ENCODE peak calls at places on chromosomes 12 and 14, in seven cellular contexts. One of them, this sample, is unnamed.
A peak's percentile ranks its signal among the peaks of the same experiment; 100 is the strongest.

GRCh38 chr12:24596768-24597388 is 352.0 kb downstream of the BCAT1 start:
- DNase-seq in psoas muscle: no peak
- DNase-seq in ovary: no peak
- DNase-seq in small intestine: peak; percentile 2
- DNase-seq in heart right ventricle: no peak
- DNase-seq in OCI-LY7: peak; percentile 28
- DNase-seq in cardiac muscle cell: peak; percentile 42
- DNase-seq in this sample: peak; percentile 53

GRCh38 chr12:41212625-41213024 is 24.5 kb downstream of the PDZRN4 start:
- DNase-seq in psoas muscle: no peak
- DNase-seq in ovary: no peak
- DNase-seq in small intestine: no peak
- DNase-seq in heart right ventricle: no peak
- DNase-seq in OCI-LY7: no peak
- DNase-seq in cardiac muscle cell: no peak
- DNase-seq in this sample: no peak

GRCh38 chr12:110079477-110080400 is 31.4 kb upstream of the C12orf76 start:
- DNase-seq in psoas muscle: peak; percentile 34
- DNase-seq in ovary: no peak
- DNase-seq in small intestine: peak; percentile 48
- DNase-seq in heart right ventricle: peak; percentile 32
- DNase-seq in OCI-LY7: peak; percentile 81
- DNase-seq in cardiac muscle cell: no peak
- DNase-seq in this sample: peak; percentile 46

GRCh38 chr12:15700595-15700994 is 88.6 kb downstream of the EPS8 start:
- DNase-seq in psoas muscle: no peak
- DNase-seq in ovary: no peak
- DNase-seq in small intestine: no peak
- DNase-seq in heart right ventricle: peak; percentile 25
- DNase-seq in OCI-LY7: no peak
- DNase-seq in cardiac muscle cell: no peak
- DNase-seq in this sample: no peak

GRCh38 chr12:64992641-64993040 is 128.5 kb downstream of the WIF1 start:
- DNase-seq in psoas muscle: no peak
- DNase-seq in ovary: no peak
- DNase-seq in small intestine: no peak
- DNase-seq in heart right ventricle: no peak
- DNase-seq in OCI-LY7: no peak
- DNase-seq in cardiac muscle cell: no peak
- DNase-seq in this sample: no peak

GRCh38 chr14:50061664-50062437 is 54.5 kb downstream of the VCPKMT start:
- DNase-seq in psoas muscle: no peak
- DNase-seq in ovary: no peak
- DNase-seq in small intestine: peak; percentile 93
- DNase-seq in heart right ventricle: no peak
- DNase-seq in OCI-LY7: peak; percentile 94
- DNase-seq in cardiac muscle cell: peak; percentile 38
- DNase-seq in this sample: no peak

GRCh38 chr14:24054646-24055045 is 2.8 kb downstream of the CARMIL3 start:
- DNase-seq in psoas muscle: no peak
- DNase-seq in ovary: no peak
- DNase-seq in small intestine: no peak
- DNase-seq in heart right ventricle: no peak
- DNase-seq in OCI-LY7: no peak
- DNase-seq in cardiac muscle cell: no peak
- DNase-seq in this sample: no peak

GRCh38 chr12:108825205-108825950 is 32.0 kb downstream of the SSH1 start:
- DNase-seq in psoas muscle: no peak
- DNase-seq in ovary: no peak
- DNase-seq in small intestine: no peak
- DNase-seq in heart right ventricle: no peak
- DNase-seq in OCI-LY7: no peak
- DNase-seq in cardiac muscle cell: no peak
- DNase-seq in this sample: no peak

GRCh38 chr12:47704719-47705118 is 1.1 kb downstream of the RPAP3 start:
- DNase-seq in psoas muscle: no peak
- DNase-seq in ovary: no peak
- DNase-seq in small intestine: no peak
- DNase-seq in heart right ventricle: no peak
- DNase-seq in OCI-LY7: no peak
- DNase-seq in cardiac muscle cell: no peak
- DNase-seq in this sample: no peak

GRCh38 chr14:63852271-63852816 is 460 bp upstream of the SYNE2 start:
- DNase-seq in psoas muscle: no peak
- DNase-seq in ovary: no peak
- DNase-seq in small intestine: peak; percentile 43
- DNase-seq in heart right ventricle: no peak
- DNase-seq in OCI-LY7: no peak
- DNase-seq in cardiac muscle cell: no peak
- DNase-seq in this sample: peak; percentile 40

GRCh38 chr14:24156840-24157239 is 4.2 kb upstream of the IRF9 start:
- DNase-seq in psoas muscle: no peak
- DNase-seq in ovary: no peak
- DNase-seq in small intestine: no peak
- DNase-seq in heart right ventricle: no peak
- DNase-seq in OCI-LY7: no peak
- DNase-seq in cardiac muscle cell: no peak
- DNase-seq in this sample: no peak

GRCh38 chr12:113386866-113387566 is 16.7 kb downstream of the SDS start:
- DNase-seq in psoas muscle: no peak
- DNase-seq in ovary: no peak
- DNase-seq in small intestine: no peak
- DNase-seq in heart right ventricle: no peak
- DNase-seq in OCI-LY7: no peak
- DNase-seq in cardiac muscle cell: no peak
- DNase-seq in this sample: no peak

GRCh38 chr12:113385282-113385882 is 18.3 kb downstream of the SDS start:
- DNase-seq in psoas muscle: no peak
- DNase-seq in ovary: no peak
- DNase-seq in small intestine: no peak
- DNase-seq in heart right ventricle: no peak
- DNase-seq in OCI-LY7: no peak
- DNase-seq in cardiac muscle cell: no peak
- DNase-seq in this sample: no peak

GRCh38 chr12:113384778-113385177 is 18.9 kb downstream of the SDS start:
- DNase-seq in psoas muscle: no peak
- DNase-seq in ovary: no peak
- DNase-seq in small intestine: no peak
- DNase-seq in heart right ventricle: no peak
- DNase-seq in OCI-LY7: no peak
- DNase-seq in cardiac muscle cell: no peak
- DNase-seq in this sample: no peak

GRCh38 chr12:113381237-113381636 is 22.4 kb downstream of the SDS start:
- DNase-seq in psoas muscle: no peak
- DNase-seq in ovary: no peak
- DNase-seq in small intestine: no peak
- DNase-seq in heart right ventricle: no peak
- DNase-seq in OCI-LY7: no peak
- DNase-seq in cardiac muscle cell: no peak
- DNase-seq in this sample: no peak

DNA sequence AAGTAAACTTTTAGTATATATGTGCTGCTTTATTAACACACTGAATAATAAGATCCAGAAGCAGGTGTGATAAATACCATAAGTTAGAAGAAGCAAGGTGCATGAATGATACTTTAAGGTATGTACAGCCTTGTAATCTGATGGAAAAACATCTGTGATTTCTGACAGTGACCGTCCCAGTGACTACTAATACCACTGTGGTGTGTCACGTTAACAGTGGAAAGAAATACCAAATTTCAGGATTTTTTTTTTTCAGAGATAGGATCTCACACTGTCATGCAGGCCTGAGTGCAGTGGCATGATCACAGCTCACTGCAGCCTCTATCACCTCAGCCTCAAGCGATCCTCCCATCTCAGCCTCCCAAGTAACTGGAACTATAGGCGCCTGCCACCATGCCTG is 21.5 kb downstream of the SDS start:
- DNase-seq in psoas muscle: no peak
- DNase-seq in ovary: no peak
- DNase-seq in small intestine: no peak
- DNase-seq in heart right ventricle: no peak
- DNase-seq in OCI-LY7: no peak
- DNase-seq in cardiac muscle cell: no peak
- DNase-seq in this sample: no peak
- H3K4me3 ChIP-seq in psoas muscle: no peak overlapping the region
- H3K4me3 ChIP-seq in ovary: no peak overlapping the region
- H3K4me3 ChIP-seq in small intestine: no peak overlapping the region
- H3K4me3 ChIP-seq in heart right ventricle: no peak overlapping the region
- H3K4me3 ChIP-seq in OCI-LY7: no peak overlapping the region
- H3K4me3 ChIP-seq in cardiac muscle cell: no peak overlapping the region
- H3K4me3 ChIP-seq in this sample: no peak overlapping the region

DNA sequence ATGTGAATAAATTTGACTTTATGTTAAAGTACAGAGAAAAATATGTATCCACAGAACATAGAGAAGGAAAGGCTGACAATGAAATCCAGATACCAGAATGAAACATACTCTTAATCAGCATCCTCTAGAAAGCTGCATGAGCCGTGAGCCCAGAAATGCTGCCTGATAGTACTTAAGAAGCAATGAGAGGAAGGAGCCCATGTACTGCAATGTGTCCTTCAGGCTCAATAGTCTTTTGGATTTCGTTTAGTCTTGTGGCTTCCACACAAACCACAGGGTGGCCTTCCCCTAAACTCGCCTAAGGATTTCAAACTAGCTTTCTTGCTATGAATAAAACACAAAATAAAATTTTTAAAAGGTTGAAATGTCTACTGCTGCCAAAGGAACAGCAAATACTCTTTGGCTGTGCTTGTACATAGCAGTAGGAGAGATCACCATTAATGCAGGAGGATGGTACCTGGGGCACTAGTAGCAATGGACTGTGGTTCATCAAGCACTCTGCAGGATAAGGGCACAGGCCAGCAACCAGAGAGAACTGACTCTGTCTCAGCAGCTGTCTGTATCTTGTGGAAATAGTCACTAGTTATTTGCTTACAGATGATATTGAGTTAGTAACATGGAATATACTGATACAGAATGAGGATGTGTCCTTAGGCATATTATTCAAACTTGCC is 988.3 kb upstream of the LRFN5 start:
- DNase-seq in psoas muscle: no peak
- DNase-seq in ovary: no peak
- DNase-seq in small intestine: no peak
- DNase-seq in heart right ventricle: no peak
- DNase-seq in OCI-LY7: no peak
- DNase-seq in cardiac muscle cell: no peak
- DNase-seq in this sample: no peak
- H3K9me3 ChIP-seq in psoas muscle: no peaks in the 10 kb centered on the region
- H3K9me3 ChIP-seq in ovary: no peaks in the 10 kb centered on the region
- H3K9me3 ChIP-seq in small intestine: no peaks in the 10 kb centered on the region
- H3K9me3 ChIP-seq in heart right ventricle: no peaks in the 10 kb centered on the region
- H3K9me3 ChIP-seq in OCI-LY7: no peaks in the 10 kb centered on the region
- H3K9me3 ChIP-seq in cardiac muscle cell: no peaks in the 10 kb centered on the region
- H3K9me3 ChIP-seq in this sample: no peaks in the 10 kb centered on the region

GRCh38 chr12:49094104-49094948 is at the start of gene DHH:
- DNase-seq in psoas muscle: peak; percentile 40
- DNase-seq in ovary: no peak
- DNase-seq in small intestine: no peak
- DNase-seq in heart right ventricle: peak; percentile 44
- DNase-seq in OCI-LY7: no peak
- DNase-seq in cardiac muscle cell: peak; percentile 60
- DNase-seq in this sample: no peak
- H3K4me3 ChIP-seq in psoas muscle: peak within 1 kb of the TSS; percentile 52
- H3K4me3 ChIP-seq in ovary: no peak within 1 kb of the TSS
- H3K4me3 ChIP-seq in small intestine: no peak within 1 kb of the TSS
- H3K4me3 ChIP-seq in heart right ventricle: peak within 1 kb of the TSS; percentile 49
- H3K4me3 ChIP-seq in OCI-LY7: no peak within 1 kb of the TSS
- H3K4me3 ChIP-seq in cardiac muscle cell: peak within 1 kb of the TSS; percentile 13
- H3K4me3 ChIP-seq in this sample: no peak within 1 kb of the TSS

DNA sequence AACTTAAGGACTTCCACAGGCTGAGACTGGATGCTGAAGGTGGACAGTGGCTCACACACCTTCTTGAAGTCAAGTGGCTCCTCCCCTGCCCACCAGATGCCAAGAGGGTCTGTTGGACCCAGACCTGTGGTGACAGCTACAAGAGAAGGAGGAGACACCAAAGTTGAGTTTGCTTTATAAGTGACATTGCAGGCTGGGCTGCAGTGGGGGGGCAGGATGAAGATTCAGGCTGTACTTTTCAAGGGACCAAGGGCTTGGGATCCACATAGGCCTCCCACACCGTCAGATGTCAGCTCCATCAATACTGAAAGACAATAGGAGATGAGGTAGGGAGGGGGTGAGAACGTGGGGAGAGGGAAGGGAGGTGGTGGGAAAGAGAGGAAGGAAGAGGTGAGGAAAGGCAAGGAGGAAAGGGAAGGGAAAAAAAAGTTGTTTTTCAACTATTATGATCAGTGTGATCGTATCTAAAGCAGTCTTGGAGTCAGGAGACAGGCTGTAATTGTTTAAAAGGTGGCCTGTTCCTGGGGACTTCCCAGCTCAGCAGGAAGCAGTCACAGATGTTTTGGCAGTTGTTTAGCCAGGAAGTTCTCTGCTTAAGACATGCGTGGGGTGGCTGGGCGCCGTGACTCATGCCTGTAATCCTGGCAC is 84.1 kb upstream of the RESF1 start:
- DNase-seq in psoas muscle: peak; percentile 41
- DNase-seq in ovary: peak; percentile 37
- DNase-seq in small intestine: no peak
- DNase-seq in heart right ventricle: peak; percentile 69
- DNase-seq in OCI-LY7: peak; percentile 76
- DNase-seq in cardiac muscle cell: no peak
- DNase-seq in this sample: no peak
- H3K9me3 ChIP-seq in psoas muscle: no peaks in the 10 kb centered on the region
- H3K9me3 ChIP-seq in ovary: no peaks in the 10 kb centered on the region
- H3K9me3 ChIP-seq in small intestine: no peaks in the 10 kb centered on the region
- H3K9me3 ChIP-seq in heart right ventricle: no peaks in the 10 kb centered on the region
- H3K9me3 ChIP-seq in OCI-LY7: no peaks in the 10 kb centered on the region
- H3K9me3 ChIP-seq in cardiac muscle cell: no peaks in the 10 kb centered on the region
- H3K9me3 ChIP-seq in this sample: no peaks in the 10 kb centered on the region

DNA sequence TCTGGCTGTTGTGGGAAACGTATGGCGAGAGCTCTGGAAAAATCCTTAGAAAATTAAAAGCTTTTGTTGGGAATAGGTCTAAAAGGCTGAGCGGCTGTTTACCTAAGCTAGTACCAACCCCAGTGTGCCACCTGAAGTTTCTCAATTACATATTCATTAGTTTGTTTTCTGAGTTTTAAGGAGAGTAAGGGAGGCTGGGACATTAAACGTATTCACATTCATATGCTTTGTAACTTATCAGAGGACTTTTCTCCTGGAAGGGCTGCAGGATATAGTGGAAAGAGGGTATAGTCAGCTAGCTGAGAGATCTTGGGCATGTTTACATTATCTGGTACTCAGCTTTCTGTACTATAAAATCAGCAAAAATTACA is 1.5 kb upstream of the PAWR start:
- DNase-seq in psoas muscle: no peak
- DNase-seq in ovary: no peak
- DNase-seq in small intestine: no peak
- DNase-seq in heart right ventricle: no peak
- DNase-seq in OCI-LY7: no peak
- DNase-seq in cardiac muscle cell: no peak
- DNase-seq in this sample: no peak
- H3K4me3 ChIP-seq in psoas muscle: no peak overlapping the region
- H3K4me3 ChIP-seq in ovary: no peak overlapping the region
- H3K4me3 ChIP-seq in small intestine: no peak overlapping the region
- H3K4me3 ChIP-seq in heart right ventricle: no peak overlapping the region
- H3K4me3 ChIP-seq in OCI-LY7: no peak overlapping the region
- H3K4me3 ChIP-seq in cardiac muscle cell: peak overlapping the region; percentile 94
- H3K4me3 ChIP-seq in this sample: no peak overlapping the region